ENCODE peak calls at places on chromosomes 3 and 15, in four cellular contexts. J is breast epithelium; N is heart right ventricle; Q is CD8-positive, alpha-beta memory T cell. U is an unnamed sample.

GRCh38 chr3:37864904-37865303 is 3.2 kb downstream of the CTDSPL start:
- DNase-seq in J (no peak), N (no peak), Q (no peak), U (no peak)

GRCh38 chr15:52005748-52006701 is 13.0 kb upstream of the MAPK6 start:
- DNase-seq in J (no peak), N (peak; percentile 14), Q (no peak), U (no peak)

GRCh38 chr3:38689346-38689745 is 39.9 kb upstream of the SCN5A start:
- DNase-seq in J (no peak), N (no peak), Q (no peak), U (no peak)

GRCh38 chr15:98408231-98408630 is 240.1 kb upstream of the IGF1R start:
- DNase-seq in J (no peak), N (no peak), Q (no peak), U (peak; percentile 35)

GRCh38 chr3:158713094-158713499 is 19.2 kb downstream of the RARRES1 start:
- DNase-seq in J (no peak), N (no peak), Q (no peak), U (peak; percentile 69)

GRCh38 chr15:83764201-83764839 is 110.4 kb downstream of the ADAMTSL3 start:
- DNase-seq in J (no peak), N (peak; percentile 19), Q (no peak), U (no peak)

GRCh38 chr15:42198516-42198915 is 9.6 kb downstream of the VPS39 start:
- DNase-seq in J (no peak), N (no peak), Q (no peak), U (no peak)

GRCh38 chr3:159482241-159483031 is 506.2 kb upstream of the IL12A start:
- DNase-seq in J (no peak), N (no peak), Q (no peak), U (no peak)

GRCh38 chr15:84869510-84869909 is 15.0 kb upstream of the SLC28A1 start:
- DNase-seq in J (no peak), N (no peak), Q (no peak), U (no peak)

GRCh38 chr3:166752214-166752613 is 627.9 kb downstream of the ZBBX start:
- DNase-seq in J (no peak), N (no peak), Q (no peak), U (no peak)

GRCh38 chr3:56491566-56491965 is 23.3 kb upstream of the ERC2 start:
- DNase-seq in J (no peak), N (no peak), Q (no peak), U (no peak)

GRCh38 chr3:129758921-129759320 is 134.6 kb downstream of the TMCC1 start:
- DNase-seq in J (no peak), N (no peak), Q (no peak), U (no peak)

GRCh38 chr3:53473422-53473821 is 21.0 kb upstream of the CACNA1D start:
- DNase-seq in J (no peak), N (no peak), Q (no peak), U (no peak)

GRCh38 chr3:43728947-43729346 is 38.2 kb downstream of the ABHD5 start:
- DNase-seq in J (no peak), N (no peak), Q (no peak), U (no peak)
- H3K27ac ChIP-seq in J (no peak overlapping the region), N (no peak overlapping the region), Q (no peak overlapping the region), U (no peak overlapping the region)

DNA sequence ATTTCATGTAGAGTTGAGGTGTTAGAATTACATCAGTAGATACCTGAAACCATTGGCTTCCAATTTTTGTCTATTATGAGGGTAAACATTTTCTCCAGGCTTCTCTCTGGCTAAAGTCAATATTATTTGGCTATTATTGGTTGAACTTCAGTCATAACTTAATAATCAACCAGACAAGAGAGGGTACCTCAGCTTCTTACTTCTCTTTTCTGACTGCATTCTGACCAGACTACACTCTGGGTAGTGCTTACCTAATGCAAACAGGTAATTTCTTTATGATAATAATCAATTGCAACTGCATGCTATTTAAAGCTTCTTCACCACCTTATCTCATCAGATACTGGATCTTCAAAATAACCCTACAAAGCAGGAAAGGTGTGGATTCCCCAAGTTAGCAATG is 85.1 kb downstream of the ANP32A start:
- DNase-seq in J (no peak), N (no peak), Q (no peak), U (no peak)
- H3K27ac ChIP-seq in J (no peak overlapping the region), N (no peak overlapping the region), Q (no peak overlapping the region), U (no peak overlapping the region)

DNA sequence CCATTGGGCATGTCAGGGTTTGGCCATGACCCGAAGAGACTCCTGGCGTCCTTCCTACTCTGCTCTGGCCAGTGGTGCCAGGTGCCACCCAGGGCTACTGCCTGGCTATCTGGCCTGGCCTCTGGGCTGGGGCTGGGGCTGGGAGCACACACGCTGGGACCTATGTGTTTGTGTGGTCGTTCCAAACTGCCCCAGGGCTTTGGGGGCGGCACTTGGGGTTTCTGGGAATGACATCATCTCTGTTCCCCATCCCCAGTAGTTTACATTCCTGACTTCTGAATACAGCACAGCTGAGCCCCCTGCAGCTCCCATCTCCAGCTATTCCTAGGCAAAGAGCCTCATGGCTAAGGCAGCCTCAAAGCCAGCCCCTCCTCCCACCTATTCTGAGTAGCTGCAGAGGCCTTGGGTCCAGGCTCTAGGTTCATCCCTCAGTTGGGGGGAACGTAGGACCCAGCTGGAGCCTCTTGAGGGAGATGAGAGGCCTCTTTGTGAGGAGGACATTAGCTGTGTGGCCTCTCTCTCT is 24.3 kb downstream of the PLEKHO2 start:
- DNase-seq in J (no peak), N (no peak), Q (no peak), U (no peak)
- H3K27ac ChIP-seq in J (no peak overlapping the region), N (no peak overlapping the region), Q (no peak overlapping the region), U (no peak overlapping the region)

DNA sequence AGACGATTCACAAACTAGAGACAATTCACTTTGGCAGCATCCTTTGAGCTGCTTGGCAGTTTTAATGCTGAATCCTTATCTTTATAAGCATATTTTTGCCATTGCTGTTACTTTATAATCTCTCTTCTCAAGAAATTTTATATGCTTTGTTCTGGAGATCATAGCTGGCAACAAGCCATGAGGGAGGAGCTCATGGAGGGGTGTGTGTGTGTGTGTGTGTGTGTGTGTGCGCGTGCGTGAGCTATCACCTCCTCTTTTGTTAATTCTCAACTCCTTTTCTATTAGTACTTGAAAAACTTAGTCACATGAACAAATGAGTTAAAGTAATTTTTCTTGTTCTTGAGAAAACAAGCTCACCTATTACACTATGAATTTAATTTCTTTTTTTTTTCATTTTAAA is 495.0 kb upstream of the RGMA start:
- DNase-seq in J (no peak), N (peak; percentile 9), Q (no peak), U (no peak)
- H3K27ac ChIP-seq in J (no peak overlapping the region), N (no peak overlapping the region), Q (no peak overlapping the region), U (no peak overlapping the region)

GRCh38 chr3:127803619-127804018 is 18.7 kb downstream of the MGLL start:
- DNase-seq in J (no peak), N (no peak), Q (no peak), U (no peak)

GRCh38 chr3:127801914-127802313 is 20.4 kb downstream of the MGLL start:
- DNase-seq in J (no peak), N (no peak), Q (no peak), U (no peak)

GRCh38 chr3:127800508-127800907 is 21.8 kb downstream of the MGLL start:
- DNase-seq in J (no peak), N (no peak), Q (no peak), U (no peak)

GRCh38 chr3:127804141-127804540 is 18.2 kb downstream of the MGLL start:
- DNase-seq in J (no peak), N (no peak), Q (no peak), U (no peak)

DNA sequence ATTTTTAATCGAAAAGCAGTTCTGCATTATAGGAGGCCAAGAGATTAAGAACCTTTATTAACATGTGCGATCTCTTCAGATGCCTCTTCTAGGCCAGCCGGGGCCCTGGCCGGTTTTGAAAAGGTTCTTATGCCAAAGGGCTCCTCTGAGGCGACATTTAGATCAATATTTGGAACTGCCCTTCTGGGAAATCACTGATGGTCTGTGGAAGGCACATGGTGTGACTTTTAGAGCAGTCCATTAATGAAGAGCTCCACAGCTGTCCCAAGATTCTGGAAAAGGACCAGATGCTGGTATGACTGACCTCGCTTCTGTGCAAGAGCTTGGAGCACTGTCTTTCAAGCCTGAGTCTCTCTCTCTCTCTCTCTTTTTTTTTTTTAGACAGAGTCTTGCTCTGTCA is 19.7 kb downstream of the MGLL start:
- DNase-seq in J (no peak), N (no peak), Q (no peak), U (no peak)
- H3K27ac ChIP-seq in J (no peak overlapping the region), N (no peak overlapping the region), Q (no peak overlapping the region), U (no peak overlapping the region)

DNA sequence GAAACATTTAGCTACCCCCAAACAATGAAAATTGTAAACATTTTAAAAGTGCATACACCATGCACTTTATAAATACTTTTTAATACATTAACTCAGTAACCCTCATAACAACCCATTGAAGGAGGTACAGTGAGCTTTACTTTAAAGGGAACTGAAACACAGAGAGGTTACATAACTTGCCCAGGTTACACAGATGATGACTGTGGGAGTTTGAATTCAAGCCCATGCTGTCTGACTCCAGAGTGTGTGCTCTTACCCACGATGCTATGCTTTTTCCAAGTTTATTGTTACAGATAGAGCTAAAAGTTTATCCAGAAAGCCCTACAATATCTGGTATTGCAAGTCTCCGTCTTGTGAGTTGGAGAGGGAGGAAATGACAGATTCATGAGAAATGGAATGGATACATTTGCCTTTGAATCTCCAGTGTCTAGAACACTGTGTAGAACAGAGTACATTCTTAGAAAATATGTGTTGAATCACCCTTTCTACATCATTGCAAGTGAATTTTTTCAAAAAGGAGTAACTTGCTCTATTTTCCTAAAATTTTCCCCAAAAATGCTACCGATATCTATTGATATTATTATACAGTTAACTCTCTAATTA is 428.3 kb downstream of the NAALADL2 start:
- DNase-seq in J (no peak), N (no peak), Q (no peak), U (no peak)
- H3K27ac ChIP-seq in J (no peak overlapping the region), N (no peak overlapping the region), Q (no peak overlapping the region), U (no peak overlapping the region)

GRCh38 chr3:49553690-49554634 is at the start of gene BSN:
- DNase-seq in J (peak; percentile 66), N (peak; percentile 92), Q (peak; percentile 94), U (peak; percentile 85)

GRCh38 chr3:49556500-49557275 is 2.4 kb downstream of the BSN start:
- DNase-seq in J (no peak), N (no peak), Q (no peak), U (no peak)

GRCh38 chr3:49554639-49555265 is 475 bp downstream of the BSN start:
- DNase-seq in J (no peak), N (peak; percentile 40), Q (no peak), U (no peak)

GRCh38 chr3:49552087-49552486 is 2.2 kb upstream of the BSN start:
- DNase-seq in J (no peak), N (no peak), Q (no peak), U (no peak)

DNA sequence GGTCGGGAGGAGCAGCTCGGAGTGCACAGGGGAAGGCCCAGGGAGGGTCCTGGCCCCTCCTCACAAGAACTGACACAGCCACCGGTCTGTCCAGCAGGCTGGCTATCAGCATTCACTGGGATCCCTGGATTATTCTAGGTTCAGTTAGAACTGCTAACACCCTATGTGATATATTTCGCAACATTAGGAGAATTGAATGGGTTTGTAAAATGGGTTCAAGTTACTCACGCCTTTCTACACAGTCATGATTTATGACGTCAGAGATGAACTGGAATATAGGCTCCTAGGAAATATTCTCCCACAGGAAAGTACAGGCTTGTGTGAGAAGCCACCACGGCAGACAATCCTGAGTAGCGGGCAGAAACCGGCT is 972 bp upstream of the BSN start:
- DNase-seq in J (no peak), N (no peak), Q (no peak), U (no peak)
- H3K27ac ChIP-seq in J (no peak overlapping the region), N (no peak overlapping the region), Q (no peak overlapping the region), U (no peak overlapping the region)

GRCh38 chr15:33089878-33090757 is 104.4 kb downstream of the FMN1 start:
- DNase-seq in J (no peak), N (no peak), Q (no peak), U (no peak)
- H3K27ac ChIP-seq in J (no peak overlapping the region), N (no peak overlapping the region), Q (no peak overlapping the region), U (no peak overlapping the region)